ENCODE peak calls at places on chromosomes 11 and 22, in nine cellular contexts. B is CD8-positive, alpha-beta T cell; U is HL-60; K is cardiac muscle cell; L is prostate gland; I is PC-3; X is WTC11; M is hepatocyte; P is heart right ventricle. A is an unnamed sample.

GRCh38 chr22:12601870-12602779 is 2925.9 kb upstream of the OR11H1 start:
- DNase-seq in P (no peak), X (no peak), B (no peak), K (no peak), M (peak; percentile 9), I (no peak), U (no peak), L (no peak), A (no peak)

GRCh38 chr22:42752230-42752746 is 31.6 kb upstream of the A4GALT start:
- DNase-seq in P (no peak), U (no peak), M (no peak), I (no peak), X (no peak), L (no peak), B (no peak), K (no peak), A (no peak)

GRCh38 chr11:3120071-3120792 is 44.9 kb downstream of the OSBPL5 start:
- DNase-seq in P (no peak), B (no peak), K (no peak), L (no peak), X (peak; percentile 5), U (no peak), M (no peak), I (no peak), A (no peak)

GRCh38 chr11:12469451-12469850 is 92.1 kb downstream of the PARVA start:
- DNase-seq in I (no peak), K (no peak), M (peak; percentile 30), L (no peak), X (no peak), B (no peak), U (no peak), P (no peak), A (no peak)

GRCh38 chr11:74696932-74697687 is 34.1 kb downstream of the CHRDL2 start:
- DNase-seq in P (peak; percentile 87), B (no peak), X (peak; percentile 45), U (no peak), K (peak; percentile 42), L (peak; percentile 79), I (no peak), M (peak; percentile 76), A (peak; percentile 41)

GRCh38 chr22:18101536-18101935 is 9.1 kb upstream of the TUBA8 start:
- DNase-seq in I (no peak), U (no peak), B (no peak), K (no peak), P (no peak), X (no peak), L (no peak), M (no peak), A (no peak)

GRCh38 chr22:23913306-23913660 is 19.1 kb downstream of the MIF start:
- DNase-seq in M (peak; percentile 11), I (no peak), U (no peak), K (no peak), X (no peak), P (no peak), L (no peak), B (no peak), A (no peak)

GRCh38 chr11:78253797-78254196 is 65.1 kb downstream of the USP35 start:
- DNase-seq in B (no peak), U (no peak), L (no peak), X (no peak), P (no peak), K (no peak), M (no peak), I (peak; percentile 63), A (no peak)

GRCh38 chr11:56045538-56045937 is 18.1 kb downstream of the OR5AS1 start:
- DNase-seq in I (no peak), X (no peak), B (no peak), P (no peak), U (no peak), K (no peak), M (no peak), L (no peak), A (no peak)

GRCh38 chr11:89456681-89457080 is 34.5 kb downstream of the NOX4 start:
- DNase-seq in P (no peak), M (no peak), B (no peak), K (no peak), U (no peak), I (no peak), X (no peak), L (no peak), A (no peak)

GRCh38 chr22:49395617-49396016 is 432.1 kb downstream of the BRD1 start:
- DNase-seq in P (no peak), I (no peak), U (no peak), K (no peak), X (no peak), L (no peak), B (no peak), M (no peak), A (no peak)

GRCh38 chr22:31055322-31056159 is 25.6 kb upstream of the SMTN start:
- DNase-seq in P (peak; percentile 79), I (peak; percentile 83), X (peak; percentile 27), U (no peak), K (peak; percentile 69), L (peak; percentile 94), M (peak; percentile 98), B (no peak), A (no peak)

GRCh38 chr11:75365711-75366181 is 14.3 kb upstream of the ARRB1 start:
- DNase-seq in U (no peak), L (no peak), K (no peak), X (no peak), M (no peak), P (no peak), B (no peak), I (peak; percentile 58), A (no peak)

GRCh38 chr11:118998822-118999221 is 884 bp downstream of the CENATAC start:
- DNase-seq in L (no peak), B (no peak), U (no peak), K (no peak), M (peak; percentile 75), P (no peak), X (no peak), I (peak; percentile 97), A (no peak)

GRCh38 chr22:32005453-32005852 is 37.6 kb upstream of the SLC5A1 start:
- DNase-seq in M (peak; percentile 66), L (no peak), I (peak; percentile 66), U (no peak), B (no peak), K (no peak), P (no peak), X (no peak), A (no peak)

GRCh38 chr22:41983516-41983915 is 14.3 kb downstream of the SEPTIN3 start:
- DNase-seq in I (no peak), M (no peak), U (peak; percentile 76), L (no peak), K (no peak), P (no peak), B (no peak), X (no peak), A (no peak)

GRCh38 chr11:10934293-10934850 is 76.5 kb upstream of the ZBED5 start:
- DNase-seq in U (no peak), X (no peak), K (peak; percentile 29), B (no peak), M (no peak), I (peak; percentile 27), L (peak; percentile 28), P (no peak), A (no peak)

GRCh38 chr11:75450236-75450635 is 17.2 kb upstream of the KLHL35 start:
- DNase-seq in B (no peak), X (no peak), L (no peak), U (no peak), K (no peak), I (peak; percentile 45), P (no peak), M (no peak), A (no peak)

GRCh38 chr11:45347343-45347742 is 61.2 kb upstream of the SYT13 start:
- DNase-seq in I (no peak), U (no peak), X (no peak), K (peak; percentile 63), P (no peak), M (no peak), L (no peak), B (no peak), A (no peak)

GRCh38 chr11:119305556-119306372 is 11.2 kb downstream of the MCAM start:
- DNase-seq in M (no peak), U (no peak), B (no peak), K (no peak), P (no peak), L (no peak), X (no peak), I (no peak), A (no peak)

GRCh38 chr11:128776434-128777284 is 82.8 kb downstream of the FLI1 start:
- DNase-seq in K (peak; percentile 64), I (peak; percentile 47), L (no peak), U (no peak), P (peak; percentile 67), X (peak; percentile 82), B (no peak), M (peak; percentile 73), A (peak; percentile 49)
- TF ChIP-seq CTCF in K (peak; percentile 74), I (peak; percentile 59), L (no peak), U (peak; percentile 8), P (peak; percentile 67), X (peak; percentile 43), B (peak; percentile 37), M (peak; percentile 55), A (peak; percentile 77)

DNA sequence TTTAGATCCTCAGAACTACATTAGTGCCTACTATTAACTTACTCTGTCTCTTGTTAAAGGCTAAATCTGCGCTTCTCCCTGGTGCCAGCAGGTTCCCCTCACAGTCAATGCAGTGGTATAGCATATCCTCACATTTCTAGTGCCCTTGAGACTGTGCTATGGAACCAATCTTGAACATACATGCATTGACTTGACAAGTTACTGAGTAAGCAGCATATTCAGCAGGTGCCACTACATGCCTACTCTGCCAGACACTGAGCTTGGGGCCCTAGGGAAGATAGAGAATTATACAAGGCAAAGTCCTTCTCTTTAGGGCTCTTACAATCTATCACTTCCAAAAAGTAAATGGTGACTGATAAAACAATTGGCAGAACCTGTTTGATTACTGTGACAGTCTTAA is 3.2 kb downstream of the FUT4 start:
- DNase-seq in X (no peak), P (no peak), U (no peak), L (no peak), M (peak; percentile 40), I (peak; percentile 31), B (no peak), K (peak; percentile 18), A (no peak)
- TF ChIP-seq CTCF in X (no peak), P (no peak), U (no peak), L (no peak), M (peak; percentile 4), I (no peak), B (no peak), K (no peak), A (no peak)

DNA sequence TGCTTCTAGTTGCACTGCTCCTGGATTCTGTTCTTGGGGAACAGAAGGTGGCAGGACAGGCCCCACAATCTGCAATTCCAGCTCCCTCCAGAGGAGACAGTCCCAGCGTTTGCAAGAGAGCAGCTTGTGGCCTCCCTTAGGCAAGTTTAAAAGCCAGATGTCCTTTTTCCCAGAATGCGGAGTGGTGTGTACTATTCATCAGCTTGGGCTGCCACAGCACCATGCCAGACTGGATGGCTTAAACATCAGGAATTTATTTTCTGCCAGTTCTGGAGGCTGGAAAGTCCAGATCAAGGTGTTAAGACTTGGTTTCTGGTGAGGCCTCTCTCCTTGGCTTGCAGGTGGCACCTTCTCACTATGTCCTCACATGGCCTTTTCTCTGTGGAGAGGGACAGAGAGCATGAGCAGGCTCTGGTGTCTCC is 11.7 kb downstream of the MIAT start:
- DNase-seq in K (peak; percentile 50), B (no peak), I (peak; percentile 54), M (peak; percentile 46), U (no peak), P (no peak), L (no peak), X (peak; percentile 74), A (peak; percentile 73)
- TF ChIP-seq CTCF in K (no peak), B (no peak), I (peak; percentile 54), M (peak; percentile 13), U (peak; percentile 48), P (peak; percentile 35), L (no peak), X (no peak), A (peak; percentile 75)

GRCh38 chr11:84117394-84117793 is 831.2 kb upstream of the CCDC90B start:
- DNase-seq in X (no peak), K (no peak), P (no peak), M (no peak), L (no peak), I (no peak), U (no peak), B (no peak), A (no peak)
- TF ChIP-seq CTCF in X (no peak), K (no peak), P (no peak), M (no peak), L (no peak), I (no peak), U (no peak), B (no peak), A (no peak)